ENCODE peak calls at places on chromosome 22, in four cellular contexts. C, T, M and A are unnamed samples.

GRCh38 chr22:29994027-29994715 is 86.1 kb upstream of the HORMAD2 start:
- DNase-seq in T (peak; percentile 14), C (no peak), M (peak; percentile 62), A (no peak)

GRCh38 chr22:38737302-38738060 is 18.3 kb downstream of the SUN2 start:
- DNase-seq in C (no peak), T (no peak), M (no peak), A (no peak)

GRCh38 chr22:41550952-41551491 is 6.8 kb upstream of the POLR3H start:
- DNase-seq in C (no peak), M (no peak), T (no peak), A (no peak)

GRCh38 chr22:20857838-20858614 is 585 bp downstream of the PI4KA start:
- DNase-seq in C (peak; percentile 90), M (peak; percentile 78), T (peak; percentile 95), A (peak; percentile 94)

GRCh38 chr22:42635531-42635930 is 4.9 kb downstream of the ATP5MGL start:
- DNase-seq in C (no peak), M (no peak), T (no peak), A (no peak)

GRCh38 chr22:35349368-35349703 is 31.6 kb upstream of the HMOX1 start:
- DNase-seq in M (no peak), T (no peak), C (no peak), A (no peak)

GRCh38 chr22:30078320-30079311 is 1.6 kb upstream of the HORMAD2 start:
- DNase-seq in T (no peak), M (no peak), C (no peak), A (peak; percentile 10)

GRCh38 chr22:40898850-40899357 is 37.0 kb upstream of the DNAJB7 start:
- DNase-seq in T (peak; percentile 23), M (peak; percentile 62), C (peak; percentile 89), A (peak; percentile 58)

GRCh38 chr22:17781319-17782031 is 7.2 kb upstream of the BID start:
- DNase-seq in C (peak; percentile 51), T (peak; percentile 57), M (peak; percentile 78), A (peak; percentile 71)

GRCh38 chr22:23285734-23286133 is 105.4 kb downstream of the BCR start:
- DNase-seq in C (no peak), T (no peak), M (no peak), A (no peak)

GRCh38 chr22:49935561-49935960 is 17.1 kb downstream of the CRELD2 start:
- DNase-seq in T (peak; percentile 80), C (no peak), M (no peak), A (peak; percentile 46)

GRCh38 chr22:32830473-32830872 is 29.0 kb downstream of the TIMP3 start:
- DNase-seq in T (no peak), C (no peak), M (no peak), A (no peak)

GRCh38 chr22:22754961-22755777 is 110.8 kb downstream of the GGTLC2 start:
- DNase-seq in T (no peak), M (no peak), C (no peak), A (no peak)

GRCh38 chr22:17724678-17725464 is 49.4 kb downstream of the BID start:
- DNase-seq in C (no peak), T (no peak), M (no peak), A (no peak)

GRCh38 chr22:49567894-49568750 is 259.6 kb downstream of the BRD1 start:
- DNase-seq in T (no peak), M (no peak), C (no peak), A (no peak)

GRCh38 chr22:26318975-26319374 is 110.1 kb upstream of the ASPHD2 start:
- DNase-seq in T (no peak), C (peak; percentile 59), M (peak; percentile 13), A (no peak)

GRCh38 chr22:27783436-27784098 is 18.0 kb downstream of the MN1 start:
- DNase-seq in T (no peak), C (no peak), M (no peak), A (no peak)

GRCh38 chr22:30561402-30562154 is 12.9 kb downstream of the GAL3ST1 start:
- DNase-seq in T (no peak), C (no peak), M (no peak), A (no peak)

GRCh38 chr22:23359583-23360123 is 179.3 kb downstream of the BCR start:
- DNase-seq in T (no peak), C (no peak), M (no peak), A (no peak)

GRCh38 chr22:48658246-48658645 is 1169.4 kb downstream of the BRD1 start:
- DNase-seq in M (no peak), C (no peak), T (no peak), A (no peak)

GRCh38 chr22:17753401-17753989 is 20.8 kb downstream of the BID start:
- DNase-seq in M (no peak), T (no peak), C (no peak), A (no peak)

GRCh38 chr22:35893698-35894097 is 134.9 kb downstream of the RBFOX2 start:
- DNase-seq in M (no peak), T (no peak), C (no peak), A (no peak)

GRCh38 chr22:32396746-32397145 is 15.3 kb downstream of the RTCB start:
- DNase-seq in T (no peak), M (no peak), C (no peak), A (no peak)

GRCh38 chr22:29727248-29727551 is 7.4 kb downstream of the CABP7 start:
- DNase-seq in M (peak; percentile 33), C (peak; percentile 73), T (peak; percentile 91), A (peak; percentile 56)

GRCh38 chr22:30869996-30870395 is 98.6 kb downstream of the MORC2 start:
- DNase-seq in T (peak; percentile 19), C (no peak), M (no peak), A (no peak)

GRCh38 chr22:38964989-38965388 is 7.6 kb downstream of the APOBEC3A start:
- DNase-seq in M (no peak), C (no peak), T (no peak), A (no peak)

GRCh38 chr22:46230262-46230901 is 19.7 kb downstream of the CDPF1 start:
- DNase-seq in C (no peak), M (no peak), T (no peak), A (no peak)
- H3K4me3 ChIP-seq in C (no peak overlapping the region), M (no peak overlapping the region), T (no peak overlapping the region), A (no peak overlapping the region)

GRCh38 chr22:19120829-19121630 is 1.2 kb downstream of the DGCR2 start:
- DNase-seq in M (peak; percentile 63), T (no peak), C (no peak), A (peak; percentile 76)
- H2AFZ ChIP-seq in M (no peak overlapping the region), T (no peak overlapping the region), C (no peak overlapping the region), A (peak overlapping the region; percentile 82)

DNA sequence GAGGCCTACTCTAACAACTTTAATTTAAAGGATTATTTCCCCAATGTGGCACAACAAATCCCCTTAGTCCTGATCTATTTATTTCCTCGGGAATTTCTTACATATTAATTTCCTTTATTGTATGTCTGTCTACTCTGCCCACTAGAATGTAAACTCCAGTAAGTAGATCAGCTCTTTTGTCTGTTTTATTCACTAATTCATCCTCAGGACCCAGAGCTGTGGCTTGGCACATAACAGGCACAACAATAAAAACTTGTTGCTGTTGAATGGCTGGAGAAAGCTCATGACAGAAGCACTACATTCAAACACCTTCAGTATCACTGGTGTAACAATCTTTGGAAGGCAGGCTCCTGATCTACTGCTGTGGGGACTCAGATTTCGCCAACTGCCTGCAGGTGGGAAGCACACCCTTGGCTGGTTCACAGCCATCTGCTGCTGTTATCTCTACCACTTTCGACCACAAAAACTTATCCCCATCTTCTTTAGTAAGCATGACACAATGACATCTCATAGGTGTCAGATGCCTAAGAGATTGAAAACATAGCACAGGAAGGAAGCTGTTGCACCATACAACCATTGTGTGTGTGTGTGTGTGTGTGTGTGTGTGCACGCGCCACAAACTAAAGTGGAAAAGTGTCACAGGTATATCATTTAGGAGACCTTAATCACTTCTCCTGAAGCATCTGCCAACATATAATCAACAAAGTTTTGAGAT is 11.9 kb downstream of the HIRA start:
- DNase-seq in T (no peak), C (no peak), M (no peak), A (no peak)
- H3K4me3 ChIP-seq in T (no peak overlapping the region), C (no peak overlapping the region), M (no peak overlapping the region), A (no peak overlapping the region)

DNA sequence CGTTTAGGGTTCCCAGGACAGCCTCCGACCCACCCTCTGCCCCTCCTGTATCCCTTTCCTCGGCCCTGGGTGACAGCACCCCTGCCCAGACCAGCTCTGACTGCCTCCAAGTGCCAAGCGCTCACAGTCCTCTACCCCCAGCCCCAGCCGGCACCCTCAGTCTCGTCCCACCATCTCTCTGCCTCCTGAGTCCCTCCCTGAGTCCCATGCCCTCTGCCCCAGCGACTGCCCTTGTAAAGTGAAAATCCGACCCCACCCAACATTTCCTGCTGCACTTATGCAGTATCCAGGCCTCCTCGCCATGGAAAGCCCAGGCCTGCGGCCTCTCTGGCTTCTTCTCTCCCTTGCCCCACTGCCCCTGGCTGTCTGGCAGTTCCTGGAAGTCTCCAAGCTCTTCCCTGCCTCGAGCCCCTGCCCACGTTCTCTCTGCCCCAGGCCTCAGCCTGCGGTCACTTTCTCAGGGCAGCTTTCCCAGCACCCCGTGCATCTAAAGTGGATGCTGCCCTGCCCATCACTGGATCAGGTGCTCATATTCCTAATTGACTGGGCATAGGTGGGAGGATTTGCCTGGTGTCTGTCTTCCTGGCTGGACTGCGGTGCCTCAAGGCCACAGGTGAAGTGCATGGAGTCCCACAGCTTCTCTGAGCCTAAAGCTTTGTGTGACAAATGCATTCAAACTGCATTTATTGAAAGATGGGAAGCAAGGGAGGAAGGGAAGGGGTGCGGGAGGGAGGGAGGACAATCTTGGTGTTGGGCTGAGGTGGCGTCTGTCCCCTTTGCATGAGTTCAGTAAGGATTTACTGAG is 17.7 kb upstream of the IL2RB start:
- DNase-seq in M (no peak), C (no peak), T (no peak), A (no peak)
- H2AFZ ChIP-seq in M (no peak overlapping the region), C (no peak overlapping the region), T (no peak overlapping the region), A (no peak overlapping the region)

DNA sequence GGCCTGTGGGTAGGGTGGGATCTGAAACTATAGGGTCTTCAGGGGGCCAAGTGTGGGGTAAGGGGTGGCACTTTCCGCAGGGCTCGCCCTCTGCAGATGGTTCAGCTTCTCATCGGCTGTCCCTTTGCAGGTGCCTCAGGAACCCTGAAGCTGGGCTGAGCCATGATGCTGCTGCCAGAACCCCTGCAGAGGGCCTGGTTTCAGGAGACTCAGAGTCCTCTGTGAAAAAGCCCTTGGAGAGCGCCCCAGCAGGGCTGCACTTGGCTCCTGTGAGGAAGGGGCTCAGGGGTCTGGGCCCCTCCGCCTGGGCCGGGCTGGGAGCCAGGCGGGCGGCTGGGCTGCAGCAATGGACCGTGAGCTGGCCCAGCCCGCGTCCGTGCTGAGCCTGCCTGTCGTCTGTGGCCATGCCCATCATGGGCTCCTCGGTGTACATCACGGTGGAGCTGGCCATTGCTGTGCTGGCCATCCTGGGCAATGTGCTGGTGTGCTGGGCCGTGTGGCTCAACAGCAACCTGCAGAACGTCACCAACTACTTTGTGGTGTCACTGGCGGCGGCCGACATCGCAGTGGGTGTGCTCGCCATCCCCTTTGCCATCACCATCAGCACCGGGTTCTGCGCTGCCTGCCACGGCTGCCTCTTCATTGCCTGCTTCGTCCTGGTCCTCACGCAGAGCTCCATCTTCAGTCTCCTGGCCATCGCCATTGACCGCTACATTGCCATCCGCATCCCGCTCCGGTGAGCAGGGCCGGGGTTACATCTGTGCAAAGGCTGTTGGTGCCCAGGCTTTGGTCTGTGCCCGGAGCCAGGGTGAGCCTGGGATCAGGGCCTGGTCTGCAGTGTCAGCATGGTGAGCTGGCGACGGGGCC is 5.8 kb downstream of the ADORA2A start:
- DNase-seq in C (peak; percentile 80), M (no peak), T (peak; percentile 18), A (no peak)
- H3K4me3 ChIP-seq in C (peak overlapping the region; percentile 65), M (no peak overlapping the region), T (no peak overlapping the region), A (no peak overlapping the region)

GRCh38 chr22:44116331-44116730 is 64.4 kb upstream of the PARVG start:
- DNase-seq in T (no peak), M (no peak), C (no peak), A (no peak)
- H2AFZ ChIP-seq in T (no peak overlapping the region), M (no peak overlapping the region), C (no peak overlapping the region), A (no peak overlapping the region)